ENCODE peak calls at places on chromosomes 12 and 14, in seven cellular contexts. S is naive B cell; L is amniotic epithelial cell; F is NCI-H1105 treated with DMSO at 0.1 percent for 48 hours; I is stimulated activated naive CD4-positive, alpha-beta T cell; O is activated T-helper 1 cell treated with anti-CD3 and anti-CD28 coated beads, Interleukin-12 subunit alpha, Interleukin-12 subunit beta, Interleukin-2, Interleukin-4 antibody, amounts not matched to agents 30 ng/mL and 10 ng/mL and 1 ng/mL, durations not matched to agents 14 hours and 24 hours and 36 hours; Q is stimulated activated CD8-positive, alpha-beta memory T cell treated with anti-CD3 and anti-CD28 coated beads, Interleukin-15, amount 100 ng/mL, for 1 hour. G is an unnamed sample.

GRCh38 chr12:49058366-49059062 is 2.1 kb downstream of the KMT2D start:
- DNase-seq in O (no peak), L (no peak), F (no peak), Q (no peak), S (no peak), I (no peak), G (no peak)

GRCh38 chr14:66477567-66477966 is 8.6 kb upstream of the CCDC196 start:
- DNase-seq in F (no peak), O (no peak), Q (no peak), L (no peak), S (no peak), I (no peak), G (no peak)

GRCh38 chr14:21102472-21103164 is 1.8 kb downstream of the TMEM253 start:
- DNase-seq in O (no peak), Q (no peak), S (no peak), I (no peak), L (no peak), F (no peak), G (no peak)

GRCh38 chr12:4366090-4366489 is 13.4 kb downstream of the FGF23 start:
- DNase-seq in I (no peak), O (no peak), Q (no peak), L (no peak), F (no peak), S (no peak), G (no peak)

GRCh38 chr12:25775968-25776367 is 182.5 kb upstream of the RASSF8 start:
- DNase-seq in Q (no peak), S (no peak), F (no peak), I (no peak), O (no peak), L (no peak), G (no peak)

GRCh38 chr12:90061834-90062233 is 353.2 kb upstream of the ATP2B1 start:
- DNase-seq in S (no peak), Q (no peak), I (no peak), O (no peak), F (no peak), L (no peak), G (no peak)

GRCh38 chr12:57430931-57431566 is at the start of gene R3HDM2:
- DNase-seq in Q (peak), L (peak), O (peak), I (peak), F (peak), S (peak), G (peak)

GRCh38 chr12:92624236-92624635 is 78.6 kb upstream of the PLEKHG7 start:
- DNase-seq in S (no peak), F (no peak), O (no peak), Q (no peak), I (no peak), L (peak), G (no peak)

GRCh38 chr12:105502426-105502930 is 172.0 kb downstream of the C12orf75 start:
- DNase-seq in F (no peak), O (no peak), I (no peak), S (no peak), Q (no peak), L (no peak), G (no peak)

GRCh38 chr12:1916396-1917171 is 1.9 kb downstream of the CACNA2D4 start:
- DNase-seq in I (no peak), S (no peak), O (no peak), F (peak), L (no peak), Q (no peak), G (peak)

GRCh38 chr14:93970967-93971634 is 5.3 kb downstream of the ASB2 start:
- DNase-seq in S (peak), F (no peak), L (no peak), Q (no peak), I (no peak), O (peak), G (no peak)

GRCh38 chr14:53368714-53369191 is 215.6 kb upstream of the DDHD1 start:
- DNase-seq in Q (no peak), S (no peak), L (peak), F (no peak), I (no peak), O (no peak), G (no peak)

GRCh38 chr12:120115066-120115465 is 1.5 kb downstream of the RAB35 start:
- DNase-seq in Q (no peak), I (no peak), F (no peak), S (no peak), L (peak), O (no peak), G (no peak)

GRCh38 chr12:25248137-25248536 is 2.6 kb downstream of the KRAS start:
- DNase-seq in O (no peak), L (no peak), Q (no peak), F (no peak), S (no peak), I (no peak), G (no peak)

GRCh38 chr12:12717586-12718381 is 616 bp downstream of the CDKN1B start:
- DNase-seq in Q (no peak), L (no peak), I (no peak), F (peak), O (no peak), S (peak), G (no peak)

GRCh38 chr12:4643747-4644146 is 5.1 kb downstream of the AKAP3 start:
- DNase-seq in F (no peak), S (no peak), Q (no peak), L (no peak), O (no peak), I (no peak), G (no peak)

GRCh38 chr14:75831971-75832370 is 149.8 kb downstream of the TGFB3 start:
- DNase-seq in F (peak), O (no peak), S (no peak), L (peak), I (no peak), Q (no peak), G (no peak)

GRCh38 chr12:65879878-65880277 is 55.6 kb downstream of the HMGA2 start:
- DNase-seq in Q (no peak), S (no peak), L (peak), I (no peak), F (no peak), O (no peak), G (no peak)

GRCh38 chr12:34602213-34602940 is 580.1 kb downstream of the ALG10 start:
- DNase-seq in S (no peak), L (no peak), O (no peak), Q (no peak), F (no peak), I (no peak), G (no peak)

GRCh38 chr12:121776190-121777098 is 17.0 kb downstream of the RHOF start:
- DNase-seq in Q (peak), I (peak), L (no peak), O (peak), S (peak), F (peak), G (peak)

GRCh38 chr14:45651906-45652305 is 398.9 kb upstream of the MIS18BP1 start:
- DNase-seq in Q (no peak), L (no peak), S (no peak), F (no peak), I (no peak), O (no peak), G (no peak)

GRCh38 chr14:76793956-76794355 is 18.7 kb downstream of the ANGEL1 start:
- DNase-seq in F (no peak), O (no peak), S (no peak), L (no peak), Q (no peak), I (no peak), G (no peak)

GRCh38 chr12:12714276-12715001 is 2.7 kb upstream of the CDKN1B start:
- DNase-seq in O (no peak), Q (no peak), S (peak), I (peak), L (no peak), F (peak), G (peak)

GRCh38 chr12:108495054-108495453 is 20.0 kb upstream of the FICD start:
- DNase-seq in I (no peak), Q (no peak), L (peak), S (no peak), F (peak), O (no peak), G (no peak)

GRCh38 chr12:100123316-100124095 is 19.2 kb downstream of the BLTP3B start:
- DNase-seq in I (no peak), S (no peak), Q (no peak), O (no peak), L (no peak), F (no peak), G (no peak)

GRCh38 chr14:99331796-99332195 is 59.8 kb upstream of the BCL11B start:
- DNase-seq in Q (no peak), I (no peak), S (no peak), O (no peak), F (no peak), L (no peak), G (no peak)

GRCh38 chr12:70553391-70553859 is 83.8 kb downstream of the PTPRB start:
- DNase-seq in Q (no peak), F (no peak), I (no peak), L (no peak), S (no peak), O (no peak), G (no peak)

GRCh38 chr12:13534645-13535398 is 338.3 kb downstream of the EMP1 start:
- DNase-seq in O (no peak), Q (no peak), I (no peak), L (peak), F (peak), S (peak), G (no peak)

GRCh38 chr12:27193854-27194544 is 50.1 kb upstream of the STK38L start:
- DNase-seq in S (no peak), I (no peak), Q (no peak), L (peak), F (no peak), O (no peak), G (no peak)

GRCh38 chr12:94207467-94208432 is 59.4 kb downstream of the PLXNC1 start:
- DNase-seq in I (no peak), Q (no peak), O (peak), S (peak), F (no peak), L (peak), G (no peak)

GRCh38 chr14:77904218-77904617 is 104.3 kb downstream of the ADCK1 start:
- DNase-seq in S (no peak), I (no peak), Q (no peak), L (no peak), O (no peak), F (no peak), G (no peak)

GRCh38 chr14:89391123-89391522 is 25.9 kb downstream of the FOXN3 start:
- DNase-seq in L (no peak), O (no peak), S (no peak), I (no peak), Q (no peak), F (no peak), G (no peak)

GRCh38 chr12:87853448-87854003 is 175.7 kb downstream of the C12orf50 start:
- DNase-seq in S (no peak), I (no peak), F (no peak), L (no peak), O (no peak), Q (no peak), G (no peak)

GRCh38 chr12:121495746-121496145 is 85.1 kb downstream of the KDM2B start:
- DNase-seq in Q (no peak), F (no peak), L (no peak), O (no peak), S (no peak), I (no peak), G (no peak)

GRCh38 chr12:50992814-50993213 is 33.4 kb downstream of the SLC11A2 start:
- DNase-seq in I (no peak), Q (no peak), F (no peak), O (no peak), S (no peak), L (no peak), G (no peak)

GRCh38 chr12:33828326-33828725 is 194.0 kb upstream of the ALG10 start:
- DNase-seq in Q (no peak), O (no peak), F (no peak), I (no peak), S (no peak), L (peak), G (no peak)

GRCh38 chr12:70815866-70816470 is 104.6 kb downstream of the PTPRR start:
- DNase-seq in O (no peak), F (no peak), S (no peak), L (no peak), Q (no peak), I (no peak), G (no peak)

GRCh38 chr14:99534863-99535262 is 53.7 kb downstream of the CCNK start:
- DNase-seq in O (no peak), I (no peak), L (peak), Q (no peak), F (no peak), S (no peak), G (no peak)

G was measured in central memory CD8-positive, alpha-beta T cell.